ENCODE peak calls at places on chromosomes 1 and 21, in four cellular contexts. B, V, D and I are unnamed samples.

GRCh38 chr1:38173848-38174247 is 127.3 kb upstream of the POU3F1 start:
- DNase-seq in V (no peak), B (no peak), D (no peak), I (no peak)

GRCh38 chr1:60101516-60101915 is 27.9 kb upstream of the C1orf87 start:
- DNase-seq in B (no peak), V (no peak), D (no peak), I (no peak)

GRCh38 chr1:50430010-50430405 is 6.8 kb upstream of the DMRTA2 start:
- DNase-seq in V (no peak), B (no peak), D (no peak), I (no peak)

GRCh38 chr1:193472838-193473398 is 286.5 kb upstream of the B3GALT2 start:
- DNase-seq in V (no peak), D (peak; percentile 6), B (no peak), I (no peak)

GRCh38 chr21:15850645-15851044 is 120.9 kb downstream of the USP25 start:
- DNase-seq in D (peak; percentile 1), B (no peak), V (no peak), I (no peak)

GRCh38 chr1:1100296-1100695 is 15.6 kb downstream of the C1orf159 start:
- DNase-seq in B (no peak), V (no peak), D (no peak), I (no peak)

GRCh38 chr1:178614286-178614685 is 101.4 kb downstream of the TEX35 start:
- DNase-seq in D (peak; percentile 23), B (no peak), V (no peak), I (no peak)

GRCh38 chr1:30449428-30450147 is 273.8 kb downstream of the MATN1 start:
- DNase-seq in B (no peak), V (no peak), D (no peak), I (no peak)

GRCh38 chr1:170149241-170149640 is 3.5 kb downstream of the NTMT2 start:
- DNase-seq in B (no peak), V (no peak), D (no peak), I (no peak)

GRCh38 chr1:54442185-54442584 is 36.0 kb upstream of the SSBP3 start:
- DNase-seq in D (no peak), V (no peak), B (no peak), I (no peak)

GRCh38 chr1:59718989-59719360 is 95.8 kb upstream of the HOOK1 start:
- DNase-seq in D (no peak), V (no peak), B (no peak), I (no peak)

GRCh38 chr1:204084247-204084772 is 11.4 kb downstream of the SOX13 start:
- DNase-seq in D (peak; percentile 75), B (no peak), V (no peak), I (peak; percentile 88)

GRCh38 chr1:71365451-71365850 is 284.6 kb upstream of the ZRANB2 start:
- DNase-seq in D (no peak), B (no peak), V (no peak), I (no peak)

GRCh38 chr1:118364882-118365281 is 179.9 kb upstream of the SPAG17 start:
- DNase-seq in B (no peak), V (no peak), D (no peak), I (no peak)

GRCh38 chr1:165598676-165599059 is 32.4 kb upstream of the MGST3 start:
- DNase-seq in V (peak; percentile 14), D (no peak), B (no peak), I (no peak)

GRCh38 chr1:242886137-242886536 is 361.6 kb upstream of the PLD5 start:
- DNase-seq in B (no peak), D (peak; percentile 15), V (no peak), I (no peak)

GRCh38 chr1:61244114-61244513 is 161.8 kb downstream of the NFIA start:
- DNase-seq in B (no peak), D (no peak), V (no peak), I (no peak)

GRCh38 chr1:212062832-212063438 is 27.4 kb downstream of the DTL start:
- DNase-seq in B (peak; percentile 41), D (peak; percentile 47), V (peak; percentile 39), I (no peak)

GRCh38 chr21:16908087-16908486 is 604.8 kb upstream of the CXADR start:
- DNase-seq in D (no peak), V (no peak), B (no peak), I (no peak)

GRCh38 chr1:65319141-65319540 is 9.8 kb downstream of the DNAJC6 start:
- DNase-seq in D (no peak), V (no peak), B (no peak), I (no peak)

GRCh38 chr1:8587784-8588183 is 229.7 kb downstream of the RERE start:
- DNase-seq in V (no peak), B (no peak), D (no peak), I (no peak)

GRCh38 chr1:63943393-63943792 is 169.6 kb downstream of the ROR1 start:
- DNase-seq in D (no peak), B (no peak), V (no peak), I (no peak)

GRCh38 chr1:183210678-183211077 is 24.6 kb downstream of the LAMC2 start:
- DNase-seq in B (no peak), V (no peak), D (no peak), I (no peak)

GRCh38 chr1:173395762-173396161 is 81.4 kb upstream of the PRDX6 start:
- DNase-seq in V (no peak), B (no peak), D (no peak), I (no peak)

GRCh38 chr1:175268720-175269119 is 76.1 kb upstream of the KIAA0040 start:
- DNase-seq in V (no peak), B (no peak), D (no peak), I (no peak)

GRCh38 chr1:57633055-57633454 is 209.2 kb upstream of the DAB1 start:
- DNase-seq in V (no peak), B (no peak), D (no peak), I (no peak)

GRCh38 chr1:171486048-171486519 is 754 bp downstream of the PRRC2C start:
- DNase-seq in V (no peak), B (peak; percentile 7), D (peak; percentile 50), I (no peak)

GRCh38 chr1:43582162-43582566 is 51.5 kb downstream of the PTPRF start:
- DNase-seq in D (peak; percentile 64), V (peak; percentile 78), B (peak; percentile 66), I (no peak)

GRCh38 chr1:229846351-229846750 is 220.3 kb downstream of the URB2 start:
- DNase-seq in B (no peak), D (no peak), V (no peak), I (no peak)

GRCh38 chr1:34113887-34114286 is 51.1 kb downstream of the CSMD2 start:
- DNase-seq in B (peak; percentile 3), D (peak; percentile 10), V (no peak), I (no peak)

GRCh38 chr21:45022736-45023135 is 51.6 kb upstream of the ADARB1 start:
- DNase-seq in V (no peak), D (no peak), B (no peak), I (no peak)

GRCh38 chr21:27024316-27024715 is 57.4 kb upstream of the ADAMTS5 start:
- DNase-seq in D (no peak), V (no peak), B (no peak), I (no peak)

DNA sequence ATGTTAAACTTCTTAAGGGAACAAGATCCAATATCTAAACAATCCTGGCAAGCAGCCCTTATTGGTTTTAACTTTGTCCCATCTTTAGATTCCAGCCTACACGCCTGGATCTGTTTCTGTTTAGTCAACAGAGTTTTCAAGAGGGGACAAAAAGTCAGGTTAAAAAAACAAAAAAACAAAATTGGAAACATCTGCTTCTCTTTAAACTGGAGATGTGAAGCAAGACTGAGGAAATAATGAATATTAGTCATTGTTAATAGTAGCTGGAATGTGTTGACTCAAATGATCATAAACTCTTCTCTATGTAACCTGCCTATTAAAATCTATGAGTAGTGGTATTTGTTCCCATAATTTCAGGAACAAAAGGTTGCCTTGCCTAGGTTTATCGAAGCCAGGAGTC is 55.0 kb downstream of the NID1 start:
- DNase-seq in D (no peak), V (no peak), B (no peak), I (no peak)
- TF ChIP-seq RNF2 in D (no peak), V (no peak), B (no peak), I (no peak)

GRCh38 chr1:15851251-15852035 is 3.9 kb downstream of the SPEN start:
- DNase-seq in B (no peak), D (no peak), V (no peak), I (peak; percentile 39)

GRCh38 chr1:15848143-15848928 is 829 bp downstream of the SPEN start:
- DNase-seq in V (peak; percentile 59), D (no peak), B (no peak), I (no peak)

GRCh38 chr1:15850450-15851079 is 3.1 kb downstream of the SPEN start:
- DNase-seq in V (no peak), D (peak; percentile 44), B (no peak), I (no peak)

GRCh38 chr1:15848929-15849774 is 1.6 kb downstream of the SPEN start:
- DNase-seq in D (peak; percentile 88), B (peak; percentile 16), V (peak; percentile 70), I (no peak)

GRCh38 chr1:15849775-15850449 is 2.4 kb downstream of the SPEN start:
- DNase-seq in D (peak; percentile 65), B (peak; percentile 33), V (peak; percentile 35), I (peak; percentile 64)
- H3K4me1 ChIP-seq in D (peaks cover 44% of the 10 kb centered on the region), B (peaks cover 35% of the 10 kb centered on the region), V (peaks cover 6% of the 10 kb centered on the region), I (peaks cover 3% of the 10 kb centered on the region)

DNA sequence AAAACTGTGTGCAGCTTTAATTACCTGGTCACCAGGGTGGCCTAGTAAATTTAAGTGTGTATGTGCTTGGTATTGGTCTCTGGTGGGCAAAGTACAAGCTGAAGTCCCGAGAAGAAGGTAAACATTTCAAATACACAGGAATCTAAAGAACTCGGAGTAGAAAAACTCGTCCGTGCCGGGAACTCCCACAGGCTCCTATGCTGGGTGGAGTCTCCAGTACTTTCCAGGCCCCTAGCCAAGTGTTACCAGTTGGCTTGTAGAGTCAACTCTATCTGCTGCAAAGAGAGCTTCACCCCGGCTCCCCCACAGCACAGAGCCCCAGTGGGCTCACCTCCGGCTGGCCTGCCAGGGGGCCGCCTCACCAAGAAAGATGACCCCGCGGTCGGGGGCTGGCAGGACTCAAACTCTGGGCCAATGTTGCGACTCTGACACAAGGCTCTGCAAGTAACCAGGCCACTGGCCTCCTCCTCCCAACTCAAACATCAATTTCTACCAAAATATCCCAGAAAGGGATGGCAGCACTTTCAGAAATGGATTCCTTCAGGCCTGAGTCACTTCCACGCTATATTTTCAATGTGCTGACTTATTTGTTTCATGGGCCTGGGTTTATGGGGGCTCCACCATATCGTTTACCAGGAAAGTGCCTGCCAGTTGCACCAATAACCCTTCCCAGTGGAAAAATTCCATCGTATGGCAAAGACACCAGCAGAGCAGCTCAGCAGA is 73.9 kb downstream of the SLC66A1 start:
- DNase-seq in B (no peak), V (no peak), D (peak; percentile 78), I (no peak)
- TF ChIP-seq RNF2 in B (no peak), V (no peak), D (no peak), I (no peak)

DNA sequence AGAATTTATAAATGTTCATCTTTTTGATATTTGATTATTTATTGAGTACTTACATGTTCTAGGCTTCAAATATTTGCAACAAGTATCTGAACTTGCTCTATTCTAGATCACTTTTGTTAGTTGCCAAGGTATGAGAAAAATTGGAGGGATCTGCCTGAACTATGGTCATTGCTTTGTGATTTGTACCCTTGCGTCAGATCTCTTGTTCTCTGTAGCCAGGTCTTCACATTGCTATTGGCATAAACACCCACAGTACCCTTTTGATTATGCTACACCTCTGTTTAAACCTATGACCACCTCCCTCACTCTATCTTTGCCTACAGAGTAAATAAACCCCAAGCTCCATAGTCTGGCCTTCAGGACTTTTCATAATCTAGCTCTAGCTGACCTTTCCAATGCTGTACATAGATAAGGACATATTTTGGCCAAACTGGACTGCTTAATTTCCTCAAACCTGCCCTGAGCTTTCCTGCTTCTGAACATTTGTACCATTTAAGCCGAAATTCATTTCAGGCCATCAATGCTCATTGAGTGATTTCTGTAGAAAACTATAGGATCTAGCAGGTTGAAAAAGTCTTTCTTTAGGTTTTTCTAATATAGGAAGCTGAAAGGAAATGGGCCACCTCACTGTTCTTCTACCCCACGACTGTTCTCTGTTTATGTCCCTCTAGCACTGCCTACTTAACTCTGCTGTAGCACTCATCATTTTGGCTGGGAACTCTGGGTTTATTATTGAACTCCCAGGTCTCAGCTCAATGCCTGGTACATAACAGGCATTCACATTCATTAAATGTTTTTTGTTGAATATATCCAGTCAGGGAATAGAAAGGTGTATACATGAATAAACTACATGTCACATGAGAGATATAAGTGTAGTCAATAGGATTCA is 84.9 kb downstream of the PPP1R12B start:
- DNase-seq in B (no peak), V (no peak), D (peak; percentile 3), I (no peak)
- H3K4me1 ChIP-seq in B (peaks cover 4% of the 10 kb centered on the region), V (peaks cover 2% of the 10 kb centered on the region), D (peaks cover 12% of the 10 kb centered on the region), I (no peaks in the 10 kb centered on the region)